ENCODE peak calls at places on chromosomes 16 and 17, in seven cellular contexts. H is SK-N-SH, E is GM12878, Q is HCT116, R is K562, S is HepG2, I is NT2/D1. G is an unnamed sample.

GRCh38 chr17:33519692-33520091 is 226.6 kb upstream of the ASIC2 start:
- DNase-seq in H (no peak), R (peak), S (no peak), E (no peak), I (no peak), Q (no peak), G (no peak)

GRCh38 chr16:50467943-50468748 is 80.0 kb upstream of the NKD1 start:
- DNase-seq in H (peak), Q (no peak), S (peak), R (peak), I (no peak), E (no peak), G (peak)

GRCh38 chr17:10516065-10516464 is 2.3 kb downstream of the MYH1 start:
- DNase-seq in S (no peak), R (no peak), E (no peak), Q (no peak), I (no peak), H (no peak), G (no peak)

GRCh38 chr17:42288078-42288984 is at the start of gene STAT5A:
- DNase-seq in I (peak), S (peak), H (peak), E (no peak), R (peak), Q (no peak), G (peak)

GRCh38 chr17:66791337-66791736 is 43.6 kb upstream of the CACNG5 start:
- DNase-seq in Q (no peak), I (no peak), R (no peak), S (no peak), H (no peak), E (no peak), G (no peak)

GRCh38 chr16:35797811-35798210 is 2338.4 kb downstream of the TP53TG3F start:
- DNase-seq in S (no peak), H (no peak), E (no peak), R (no peak), I (no peak), Q (no peak), G (no peak)

GRCh38 chr16:85690469-85691064 is 1.8 kb upstream of the GINS2 start:
- DNase-seq in E (no peak), I (no peak), H (peak), S (peak), R (no peak), Q (no peak), G (no peak)

GRCh38 chr17:10772425-10773380 is 31.2 kb downstream of the TMEM238L start:
- DNase-seq in R (peak), H (no peak), Q (peak), E (no peak), I (no peak), S (peak), G (peak)

GRCh38 chr17:204427-205175 is 23.2 kb upstream of the DOC2B start:
- DNase-seq in E (no peak), Q (no peak), R (no peak), I (no peak), H (no peak), S (no peak), G (no peak)

GRCh38 chr17:40326014-40326831 is 17.2 kb downstream of the RARA start:
- DNase-seq in S (peak), H (no peak), I (no peak), Q (no peak), R (no peak), E (no peak), G (no peak)

GRCh38 chr16:10992797-10993196 is 48.4 kb downstream of the CLEC16A start:
- DNase-seq in S (no peak), I (no peak), E (no peak), Q (peak), H (no peak), R (peak), G (no peak)

GRCh38 chr17:49819118-49819517 is 28.8 kb downstream of the TAC4 start:
- DNase-seq in I (no peak), Q (no peak), R (no peak), E (no peak), H (no peak), S (no peak), G (no peak)

GRCh38 chr17:76710863-76711611 is at the start of gene MXRA7:
- DNase-seq in H (peak), Q (no peak), R (peak), S (no peak), I (no peak), E (no peak), G (peak)

GRCh38 chr17:42249681-42250446 is 26.3 kb downstream of the STAT5B start:
- DNase-seq in R (no peak), H (no peak), S (no peak), E (peak), I (no peak), Q (no peak), G (no peak)

GRCh38 chr17:54956802-54957201 is 11.7 kb downstream of the COX11 start:
- DNase-seq in S (no peak), E (no peak), Q (no peak), H (no peak), R (no peak), I (no peak), G (no peak)

GRCh38 chr17:60328679-60329078 is 63.3 kb downstream of the USP32 start:
- DNase-seq in I (no peak), R (no peak), H (no peak), E (no peak), S (no peak), Q (no peak), G (no peak)

GRCh38 chr17:21841839-21842238 is 149.5 kb downstream of the KCNJ18 start:
- DNase-seq in S (no peak), H (no peak), I (no peak), R (no peak), Q (no peak), E (no peak), G (no peak)

GRCh38 chr17:32485261-32485955 is 1.4 kb upstream of the CDK5R1 start:
- DNase-seq in I (no peak), E (no peak), Q (no peak), H (no peak), R (no peak), S (no peak), G (no peak)

GRCh38 chr16:22685162-22685830 is 128.7 kb upstream of the HS3ST2 start:
- DNase-seq in Q (no peak), H (no peak), S (no peak), R (no peak), I (no peak), E (no peak), G (no peak)

GRCh38 chr17:81330884-81331245 is 35.8 kb upstream of the SLC38A10 start:
- DNase-seq in H (no peak), R (no peak), S (no peak), E (no peak), I (no peak), Q (no peak), G (no peak)

GRCh38 chr16:65846210-65846602 is 520.3 kb upstream of the CDH5 start:
- DNase-seq in S (no peak), R (no peak), E (no peak), Q (no peak), H (no peak), I (no peak), G (no peak)

GRCh38 chr17:34299918-34300600 is 14.5 kb downstream of the CCL11 start:
- DNase-seq in E (no peak), R (no peak), I (no peak), S (no peak), Q (no peak), H (no peak), G (no peak)

DNA sequence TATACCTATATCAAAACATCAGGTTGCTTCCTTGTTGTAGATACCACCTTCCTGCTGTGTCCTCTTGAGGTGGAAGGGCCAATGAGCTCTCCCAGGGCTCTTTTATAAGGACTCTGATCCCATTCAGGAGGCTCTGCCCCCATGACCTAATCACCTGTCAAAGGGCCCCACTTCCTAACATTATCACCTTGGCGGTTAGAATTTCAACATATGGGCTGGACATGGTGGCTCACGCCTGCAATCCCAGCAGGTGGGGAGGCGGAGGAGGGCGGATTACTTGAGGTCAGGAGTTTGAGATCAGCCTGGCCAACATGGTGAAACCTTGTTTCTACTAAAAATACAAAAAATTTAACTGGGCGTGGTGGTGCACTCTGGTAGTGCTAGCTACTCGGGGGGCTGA is 86.4 kb downstream of the HAPSTR1 start:
- DNase-seq in S (no peak), I (no peak), H (no peak), E (no peak), R (no peak), Q (no peak), G (no peak)
- TF ChIP-seq YY1 in S (no peak), I (no peak), H (no peak), E (no peak), R (no peak), Q (no peak), G (no peak)

GRCh38 chr17:39306028-39306427 is 80.3 kb upstream of the STAC2 start:
- DNase-seq in H (no peak), E (no peak), I (no peak), Q (no peak), S (no peak), R (no peak), G (no peak)
- TF ChIP-seq YY1 in H (no peak), E (no peak), I (no peak), Q (no peak), S (no peak), R (no peak), G (no peak)

GRCh38 chr17:45162022-45162687 is 480 bp downstream of the HEXIM2 start:
- DNase-seq in H (no peak), S (no peak), Q (no peak), E (no peak), I (no peak), R (no peak), G (no peak)
- TF ChIP-seq YY1 in H (no peak), S (peak), Q (peak), E (peak), I (no peak), R (peak), G (peak)

GRCh38 chr16:83952587-83952939 is 477 bp upstream of the OSGIN1 start:
- DNase-seq in H (no peak), S (no peak), Q (peak), E (no peak), R (no peak), I (no peak), G (no peak)
- TF ChIP-seq YY1 in H (no peak), S (no peak), Q (no peak), E (no peak), R (no peak), I (no peak), G (no peak)

GRCh38 chr17:68343976-68344375 is 52.7 kb downstream of the ARSG start:
- DNase-seq in E (no peak), H (no peak), S (no peak), I (no peak), Q (no peak), R (no peak), G (no peak)

GRCh38 chr17:68346448-68346847 is 55.2 kb downstream of the ARSG start:
- DNase-seq in I (no peak), S (no peak), E (peak), Q (no peak), R (no peak), H (no peak), G (no peak)

GRCh38 chr17:68341482-68341881 is 50.2 kb downstream of the ARSG start:
- DNase-seq in S (no peak), Q (no peak), H (no peak), E (no peak), R (no peak), I (no peak), G (no peak)

GRCh38 chr17:68347380-68347779 is 56.1 kb downstream of the ARSG start:
- DNase-seq in E (no peak), H (no peak), Q (no peak), I (no peak), S (no peak), R (no peak), G (no peak)

DNA sequence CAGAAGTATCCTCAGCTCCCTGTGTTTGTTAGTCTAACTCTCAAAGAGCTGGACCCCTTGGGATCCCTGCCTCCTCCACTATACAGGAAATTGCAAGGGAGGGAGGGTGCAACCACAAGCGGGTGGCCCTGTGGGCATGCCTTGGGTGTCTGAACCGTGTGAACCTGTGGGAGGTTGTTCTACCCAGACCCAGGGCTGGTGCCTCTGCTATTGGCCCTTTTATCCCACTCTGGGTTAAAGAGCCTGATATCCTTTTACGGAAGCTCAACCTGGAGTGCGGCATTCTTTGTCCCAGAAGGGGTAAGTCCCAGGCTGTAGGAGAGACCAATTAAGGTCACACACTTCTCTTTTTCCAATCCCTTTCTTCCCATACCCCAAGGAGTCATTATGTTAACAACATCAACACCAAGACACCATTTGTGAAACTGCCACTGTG is 53.4 kb downstream of the ARSG start:
- DNase-seq in R (no peak), Q (no peak), H (no peak), E (no peak), I (no peak), S (no peak), G (no peak)
- TF ChIP-seq YY1 in R (no peak), Q (no peak), H (no peak), E (no peak), I (no peak), S (no peak), G (no peak)

GRCh38 chr16:64362193-64362592 is 759.7 kb downstream of the CDH11 start:
- DNase-seq in E (no peak), H (no peak), S (no peak), R (no peak), I (no peak), Q (no peak), G (no peak)
- TF ChIP-seq YY1 in E (no peak), H (no peak), S (no peak), R (no peak), I (no peak), Q (no peak), G (no peak)

GRCh38 chr17:27320222-27320560 is 26.3 kb downstream of the WSB1 start:
- DNase-seq in S (no peak), H (no peak), I (no peak), R (no peak), E (no peak), Q (no peak), G (no peak)

GRCh38 chr17:27318228-27318627 is 24.3 kb downstream of the WSB1 start:
- DNase-seq in Q (no peak), H (no peak), S (no peak), I (no peak), E (no peak), R (no peak), G (no peak)

GRCh38 chr17:27321372-27321771 is 27.5 kb downstream of the WSB1 start:
- DNase-seq in Q (no peak), S (no peak), R (no peak), E (no peak), H (no peak), I (no peak), G (peak)

GRCh38 chr17:27318633-27319032 is 24.7 kb downstream of the WSB1 start:
- DNase-seq in I (no peak), H (no peak), S (no peak), R (no peak), E (no peak), Q (no peak), G (no peak)

DNA sequence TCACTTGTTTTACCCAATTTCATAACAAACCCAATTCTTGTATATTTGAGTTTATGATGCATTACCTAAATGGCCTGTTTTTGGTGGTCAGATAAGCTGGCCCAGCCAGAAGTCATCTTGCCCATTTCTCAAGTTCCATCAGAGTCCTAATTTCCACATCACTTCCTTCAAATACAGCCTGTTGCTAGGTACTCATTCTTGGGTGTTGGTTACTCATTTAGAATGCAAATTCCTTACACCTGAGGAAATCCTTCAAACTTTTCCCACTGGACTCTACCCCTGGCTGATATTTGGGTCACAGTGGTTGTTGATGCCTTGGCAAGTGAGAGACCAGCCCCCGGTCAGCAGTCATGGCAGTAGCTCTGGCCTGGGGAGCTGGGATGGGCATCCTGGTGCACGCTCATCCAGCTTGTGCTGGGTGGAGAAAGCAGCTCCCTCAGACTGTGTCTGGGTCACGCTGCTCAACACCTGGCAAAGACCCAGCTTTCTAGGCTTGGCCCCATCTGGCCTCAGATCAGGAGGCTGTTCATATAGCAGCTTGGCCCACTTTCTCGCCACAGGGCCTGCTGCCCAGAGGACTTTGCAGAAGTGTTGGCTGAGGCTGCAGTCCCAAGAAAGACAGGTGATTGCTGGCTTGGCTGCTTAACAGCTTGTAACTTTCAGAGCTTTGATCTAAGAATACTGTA is 25.8 kb downstream of the WSB1 start:
- DNase-seq in H (no peak), Q (no peak), R (no peak), S (no peak), I (no peak), E (no peak), G (peak)
- TF ChIP-seq YY1 in H (no peak), Q (no peak), R (no peak), S (no peak), I (no peak), E (no peak), G (no peak)

GRCh38 chr17:6456321-6456720 is 12.1 kb downstream of the PIMREG start:
- DNase-seq in S (no peak), E (no peak), Q (no peak), R (no peak), I (no peak), H (no peak), G (no peak)

GRCh38 chr17:6456914-6457687 is 12.8 kb downstream of the PIMREG start:
- DNase-seq in H (no peak), E (no peak), S (peak), Q (no peak), I (no peak), R (peak), G (no peak)

GRCh38 chr17:6453279-6454024 is 9.2 kb downstream of the PIMREG start:
- DNase-seq in R (no peak), Q (no peak), I (no peak), S (no peak), E (no peak), H (peak), G (no peak)

GRCh38 chr17:6454495-6455320 is 10.5 kb downstream of the PIMREG start:
- DNase-seq in R (no peak), I (no peak), S (no peak), H (peak), E (no peak), Q (no peak), G (no peak)

GRCh38 chr17:6455321-6455705 is 11.1 kb downstream of the PIMREG start:
- DNase-seq in S (no peak), H (peak), Q (no peak), I (no peak), E (no peak), R (no peak), G (peak)
- TF ChIP-seq YY1 in S (no peak), H (no peak), Q (no peak), I (no peak), E (no peak), R (no peak), G (no peak)

GRCh38 chr16:68077866-68078725 is 7.1 kb upstream of the NFATC3 start:
- DNase-seq in R (no peak), Q (no peak), S (no peak), E (no peak), H (no peak), I (no peak), G (peak)

GRCh38 chr16:68082596-68083238 is 2.5 kb upstream of the NFATC3 start:
- DNase-seq in I (no peak), Q (no peak), S (no peak), R (no peak), E (no peak), H (no peak), G (no peak)

GRCh38 chr16:68078726-68079615 is 6.2 kb upstream of the NFATC3 start:
- DNase-seq in H (no peak), E (no peak), R (no peak), Q (no peak), S (no peak), I (no peak), G (peak)

GRCh38 chr16:68081796-68082567 is 3.2 kb upstream of the NFATC3 start:
- DNase-seq in E (no peak), H (no peak), I (no peak), R (no peak), Q (no peak), S (no peak), G (no peak)

GRCh38 chr16:68079616-68080344 is 5.4 kb upstream of the NFATC3 start:
- DNase-seq in E (no peak), R (peak), I (no peak), H (no peak), Q (no peak), S (peak), G (peak)
- TF ChIP-seq YY1 in E (no peak), R (peak), I (no peak), H (no peak), Q (no peak), S (peak), G (no peak)

DNA sequence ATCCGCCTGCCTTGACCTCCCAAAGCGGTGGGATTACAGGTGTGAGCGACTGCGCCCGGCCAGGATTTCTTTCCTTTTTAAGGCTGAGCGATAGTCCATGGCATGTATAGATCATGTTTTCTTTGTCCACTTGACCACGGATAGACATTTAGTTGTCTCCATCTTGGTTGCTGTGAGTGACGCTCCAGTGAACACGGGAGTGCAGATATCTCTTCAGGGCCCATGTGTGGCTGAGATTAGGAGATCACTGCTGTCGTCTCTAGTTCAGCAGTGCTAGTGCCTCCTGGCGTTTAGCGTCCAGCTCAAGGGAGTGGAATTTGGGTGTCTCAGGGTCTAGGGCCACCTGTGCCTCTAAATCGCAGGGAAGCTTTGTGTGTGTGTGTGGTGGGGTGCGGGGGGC is 41.5 kb downstream of the ABCC1 start:
- DNase-seq in E (no peak), Q (no peak), H (peak), R (peak), I (no peak), S (no peak), G (no peak)
- TF ChIP-seq YY1 in E (no peak), Q (no peak), H (no peak), R (peak), I (no peak), S (no peak), G (no peak)